ENCODE peak calls at places on chromosomes 2 and 18, in five cellular contexts. One of them, this sample, is unnamed.

GRCh38 chr2:55901322-55901721 is 22.3 kb downstream of the EFEMP1 start:
- DNase-seq in uterus: no peak
- DNase-seq in GM13976: no peak
- DNase-seq in Peyer's patch: no peak
- DNase-seq in left lung: no peak
- DNase-seq in this sample: peak

GRCh38 chr2:134897932-134898331 is 20.7 kb upstream of the CCNT2 start:
- DNase-seq in uterus: no peak
- DNase-seq in GM13976: peak
- DNase-seq in Peyer's patch: no peak
- DNase-seq in left lung: no peak
- DNase-seq in this sample: no peak

GRCh38 chr2:5686068-5686467 is 6.1 kb upstream of the SOX11 start:
- DNase-seq in uterus: no peak
- DNase-seq in GM13976: no peak
- DNase-seq in Peyer's patch: no peak
- DNase-seq in left lung: no peak
- DNase-seq in this sample: no peak

GRCh38 chr2:182649316-182649715 is 66.7 kb upstream of the DNAJC10 start:
- DNase-seq in uterus: no peak
- DNase-seq in GM13976: peak
- DNase-seq in Peyer's patch: no peak
- DNase-seq in left lung: no peak
- DNase-seq in this sample: no peak

GRCh38 chr18:44592639-44593038 is 88.0 kb upstream of the SETBP1 start:
- DNase-seq in uterus: no peak
- DNase-seq in GM13976: no peak
- DNase-seq in Peyer's patch: no peak
- DNase-seq in left lung: no peak
- DNase-seq in this sample: no peak

GRCh38 chr2:74489906-74490305 is 7.0 kb downstream of the TTC31 start:
- DNase-seq in uterus: no peak
- DNase-seq in GM13976: no peak
- DNase-seq in Peyer's patch: no peak
- DNase-seq in left lung: peak
- DNase-seq in this sample: no peak

GRCh38 chr2:17317439-17317976 is 200.7 kb downstream of the RAD51AP2 start:
- DNase-seq in uterus: no peak
- DNase-seq in GM13976: no peak
- DNase-seq in Peyer's patch: no peak
- DNase-seq in left lung: no peak
- DNase-seq in this sample: no peak

GRCh38 chr2:189559579-189560272 is 20.9 kb downstream of the SLC40A1 start:
- DNase-seq in uterus: no peak
- DNase-seq in GM13976: no peak
- DNase-seq in Peyer's patch: no peak
- DNase-seq in left lung: no peak
- DNase-seq in this sample: no peak

GRCh38 chr18:13474907-13475306 is 251.5 kb downstream of the FAM210A start:
- DNase-seq in uterus: no peak
- DNase-seq in GM13976: no peak
- DNase-seq in Peyer's patch: no peak
- DNase-seq in left lung: no peak
- DNase-seq in this sample: no peak

GRCh38 chr2:203891474-203891873 is 23.9 kb downstream of the CTLA4 start:
- DNase-seq in uterus: no peak
- DNase-seq in GM13976: no peak
- DNase-seq in Peyer's patch: no peak
- DNase-seq in left lung: no peak
- DNase-seq in this sample: no peak

GRCh38 chr2:86367501-86367778 is 30.0 kb upstream of the REEP1 start:
- DNase-seq in uterus: no peak
- DNase-seq in GM13976: no peak
- DNase-seq in Peyer's patch: peak
- DNase-seq in left lung: no peak
- DNase-seq in this sample: no peak

GRCh38 chr2:160792837-160793236 is 299.2 kb upstream of the RBMS1 start:
- DNase-seq in uterus: no peak
- DNase-seq in GM13976: no peak
- DNase-seq in Peyer's patch: no peak
- DNase-seq in left lung: no peak
- DNase-seq in this sample: no peak

GRCh38 chr2:205188516-205189138 is 493.7 kb upstream of the NRP2 start:
- DNase-seq in uterus: peak
- DNase-seq in GM13976: no peak
- DNase-seq in Peyer's patch: no peak
- DNase-seq in left lung: no peak
- DNase-seq in this sample: no peak

DNA sequence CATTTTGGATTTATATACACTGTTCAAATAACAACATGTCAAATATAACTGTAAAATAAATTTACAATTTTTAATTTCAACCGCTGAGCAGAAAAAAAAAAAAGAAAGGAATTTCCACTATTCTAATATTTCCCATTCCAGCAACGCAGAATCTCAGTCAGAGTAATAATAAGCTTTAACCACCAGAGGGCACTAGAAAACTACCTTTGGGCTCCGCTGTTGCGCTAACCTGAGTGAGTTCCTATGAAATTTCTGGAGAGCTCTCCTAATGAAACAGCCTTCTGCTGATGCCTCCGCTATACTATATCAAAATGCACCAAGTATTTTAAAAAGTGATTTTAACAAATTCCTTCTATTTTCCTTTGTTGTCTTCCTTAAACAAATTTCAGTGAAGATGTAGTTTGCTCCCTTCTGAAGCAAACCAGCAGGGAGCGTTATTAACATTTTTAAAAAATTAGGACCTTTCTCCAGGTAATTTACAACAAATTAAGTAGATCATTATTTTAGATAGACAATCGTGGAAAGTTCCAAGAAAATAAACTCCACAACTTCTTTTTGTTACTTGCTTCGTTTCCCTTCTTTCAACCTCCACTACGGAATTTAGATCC is 23.0 kb downstream of the ERMN start:
- DNase-seq in uterus: no peak
- DNase-seq in GM13976: peak
- DNase-seq in Peyer's patch: no peak
- DNase-seq in left lung: no peak
- DNase-seq in this sample: peak
- TF ChIP-seq CTCF in uterus: peak
- TF ChIP-seq CTCF in GM13976: peak
- TF ChIP-seq CTCF in Peyer's patch: peak
- TF ChIP-seq CTCF in left lung: peak
- TF ChIP-seq CTCF in this sample: peak

DNA sequence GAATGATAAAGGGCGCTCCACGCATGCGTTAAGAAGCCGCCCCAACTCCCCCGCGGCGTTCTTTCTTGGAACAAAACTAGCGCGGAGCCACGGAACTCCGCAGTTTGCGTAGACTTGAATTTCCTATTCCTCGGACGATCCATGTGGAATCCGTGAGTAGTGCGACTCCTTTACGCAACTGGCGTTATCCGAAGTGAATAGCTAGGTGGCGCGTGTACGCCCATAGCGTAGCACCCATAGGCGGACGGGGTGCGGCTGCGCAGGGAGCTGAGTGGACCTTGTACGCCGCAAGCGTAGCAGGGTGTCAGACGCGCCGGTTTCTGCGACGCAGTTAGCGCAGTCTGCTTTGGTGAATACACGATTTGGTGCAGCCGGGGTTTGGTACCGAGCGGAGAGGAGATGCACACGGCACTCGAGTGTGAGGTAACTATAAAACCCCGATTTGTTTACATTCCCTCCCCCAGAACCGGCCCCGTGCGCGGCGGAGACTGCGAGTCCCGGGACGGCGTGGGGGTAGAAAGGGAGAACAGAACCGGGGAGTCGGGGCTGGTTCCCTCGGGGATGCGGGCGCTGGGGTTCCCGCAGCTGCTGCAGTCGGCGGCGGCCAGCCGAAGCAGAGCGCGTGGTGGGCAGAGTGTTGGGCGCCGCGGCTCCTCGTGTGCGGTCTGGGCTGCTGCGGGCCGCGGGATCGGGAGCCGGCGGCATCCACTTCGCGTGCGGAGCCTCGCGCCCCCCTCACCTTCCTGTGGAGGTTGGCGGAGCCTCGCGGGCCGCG is at the start of gene SLC39A10:
- DNase-seq in uterus: peak
- DNase-seq in GM13976: peak
- DNase-seq in Peyer's patch: peak
- DNase-seq in left lung: peak
- DNase-seq in this sample: peak
- TF ChIP-seq CTCF in uterus: peak
- TF ChIP-seq CTCF in GM13976: no peak
- TF ChIP-seq CTCF in Peyer's patch: peak
- TF ChIP-seq CTCF in left lung: peak
- TF ChIP-seq CTCF in this sample: peak

GRCh38 chr2:120291464-120292311 is 39.0 kb downstream of the RALB start:
- DNase-seq in uterus: no peak
- DNase-seq in GM13976: no peak
- DNase-seq in Peyer's patch: no peak
- DNase-seq in left lung: no peak
- DNase-seq in this sample: peak

GRCh38 chr2:120287183-120288015 is 34.7 kb downstream of the RALB start:
- DNase-seq in uterus: no peak
- DNase-seq in GM13976: peak
- DNase-seq in Peyer's patch: no peak
- DNase-seq in left lung: no peak
- DNase-seq in this sample: peak

GRCh38 chr2:120290737-120291136 is 38.1 kb downstream of the RALB start:
- DNase-seq in uterus: no peak
- DNase-seq in GM13976: no peak
- DNase-seq in Peyer's patch: no peak
- DNase-seq in left lung: no peak
- DNase-seq in this sample: no peak

GRCh38 chr2:120288016-120288373 is 35.3 kb downstream of the RALB start:
- DNase-seq in uterus: no peak
- DNase-seq in GM13976: no peak
- DNase-seq in Peyer's patch: no peak
- DNase-seq in left lung: no peak
- DNase-seq in this sample: no peak

DNA sequence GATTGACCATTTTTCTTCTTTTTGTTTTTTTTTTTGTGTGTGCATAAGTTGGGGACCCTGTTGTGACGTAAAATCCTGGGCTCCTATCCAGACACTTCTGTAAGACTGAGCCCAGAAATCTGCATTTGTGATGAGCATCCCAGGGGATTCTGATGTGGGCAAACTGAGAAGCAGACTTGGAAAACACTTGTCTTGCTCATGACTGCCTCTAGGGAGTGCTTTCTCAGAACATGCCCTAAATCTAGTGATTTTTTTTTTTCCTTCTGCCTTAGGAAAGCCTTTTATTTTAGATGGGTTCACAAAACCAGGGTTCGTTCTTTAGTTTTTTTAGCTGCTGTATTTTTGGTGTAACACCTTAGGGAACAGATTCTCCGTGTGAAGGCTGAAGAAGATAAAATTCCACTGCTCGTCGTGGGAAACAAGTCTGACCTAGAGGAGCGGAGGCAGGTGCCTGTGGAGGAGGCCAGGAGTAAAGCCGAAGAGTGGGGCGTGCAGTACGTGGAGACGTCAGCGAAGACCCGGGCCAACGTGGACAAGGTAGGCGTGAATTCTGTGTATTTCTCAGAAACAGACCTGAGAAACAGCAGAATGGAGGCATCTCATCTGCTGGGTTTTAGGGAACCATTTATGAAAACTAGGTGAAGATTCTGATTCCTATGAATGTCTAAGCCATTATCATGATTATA is 36.7 kb downstream of the RALB start:
- DNase-seq in uterus: no peak
- DNase-seq in GM13976: no peak
- DNase-seq in Peyer's patch: no peak
- DNase-seq in left lung: no peak
- DNase-seq in this sample: no peak
- TF ChIP-seq CTCF in uterus: no peak
- TF ChIP-seq CTCF in GM13976: no peak
- TF ChIP-seq CTCF in Peyer's patch: no peak
- TF ChIP-seq CTCF in left lung: no peak
- TF ChIP-seq CTCF in this sample: peak

DNA sequence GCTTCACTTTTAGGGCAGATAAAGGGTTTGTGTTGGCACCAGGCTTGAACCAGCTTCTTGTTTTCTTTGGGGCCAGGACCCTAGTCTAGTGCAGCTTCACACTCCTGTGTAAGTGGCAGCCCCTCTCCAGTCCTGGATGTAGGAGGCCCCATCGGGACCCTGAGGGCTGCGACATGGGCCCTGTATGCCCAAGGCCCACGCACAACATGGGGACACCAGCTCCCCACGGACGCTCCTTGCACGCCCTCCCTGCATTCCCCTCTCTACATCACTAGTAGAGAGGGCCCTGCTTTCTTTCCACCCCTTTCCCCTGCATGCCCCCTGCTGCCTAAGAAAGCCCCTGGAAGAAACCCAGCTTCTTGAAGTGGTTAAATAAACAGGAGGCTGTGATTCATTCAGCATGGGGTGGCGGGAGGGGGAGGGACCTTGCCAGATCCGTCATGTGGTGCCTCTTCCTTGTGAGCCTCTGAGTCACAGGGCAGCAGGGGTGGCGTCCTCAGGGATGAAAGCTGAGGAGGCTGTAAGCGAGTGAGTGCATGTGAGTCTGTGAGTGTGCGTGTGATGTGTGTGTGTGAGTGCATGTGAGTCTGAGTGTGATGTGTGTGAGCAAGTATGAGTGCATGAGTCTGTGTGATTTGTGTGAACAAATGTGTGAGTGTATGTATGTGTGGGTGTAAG is 42.5 kb downstream of the COPS8 start:
- DNase-seq in uterus: peak
- DNase-seq in GM13976: no peak
- DNase-seq in Peyer's patch: peak
- DNase-seq in left lung: peak
- DNase-seq in this sample: peak
- TF ChIP-seq CTCF in uterus: no peak
- TF ChIP-seq CTCF in GM13976: no peak
- TF ChIP-seq CTCF in Peyer's patch: no peak
- TF ChIP-seq CTCF in left lung: no peak
- TF ChIP-seq CTCF in this sample: peak

GRCh38 chr18:42425025-42425424 is 470.0 kb downstream of the PIK3C3 start:
- DNase-seq in uterus: no peak
- DNase-seq in GM13976: no peak
- DNase-seq in Peyer's patch: no peak
- DNase-seq in left lung: no peak
- DNase-seq in this sample: no peak
- TF ChIP-seq CTCF in uterus: no peak
- TF ChIP-seq CTCF in GM13976: no peak
- TF ChIP-seq CTCF in Peyer's patch: no peak
- TF ChIP-seq CTCF in left lung: no peak
- TF ChIP-seq CTCF in this sample: no peak

GRCh38 chr18:63523660-63524059 is 18.5 kb upstream of the SERPINB12 start:
- DNase-seq in uterus: no peak
- DNase-seq in GM13976: no peak
- DNase-seq in Peyer's patch: no peak
- DNase-seq in left lung: no peak
- DNase-seq in this sample: no peak
- TF ChIP-seq CTCF in uterus: no peak
- TF ChIP-seq CTCF in GM13976: no peak
- TF ChIP-seq CTCF in Peyer's patch: no peak
- TF ChIP-seq CTCF in left lung: no peak
- TF ChIP-seq CTCF in this sample: peak

DNA sequence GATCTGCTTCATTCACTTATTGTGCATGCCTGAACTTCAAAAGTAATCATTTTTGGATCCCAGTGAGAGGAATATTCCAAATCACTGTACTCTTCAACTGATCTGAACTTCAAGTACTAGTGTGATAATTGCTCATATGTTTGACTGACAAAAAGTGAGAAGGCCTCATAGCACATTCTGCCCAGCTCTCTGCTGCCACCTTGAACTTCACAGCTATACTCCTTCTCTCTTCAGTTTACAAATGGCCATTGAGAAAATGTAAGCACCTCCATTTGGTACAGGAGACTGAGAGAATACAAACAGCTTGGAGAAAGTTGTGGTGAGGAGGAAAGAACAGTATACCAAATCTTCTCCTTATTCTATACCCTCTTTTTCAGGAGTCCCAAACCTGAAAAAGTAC is 946.0 kb upstream of the CHAC2 start:
- DNase-seq in uterus: no peak
- DNase-seq in GM13976: no peak
- DNase-seq in Peyer's patch: no peak
- DNase-seq in left lung: no peak
- DNase-seq in this sample: no peak
- TF ChIP-seq CTCF in uterus: no peak
- TF ChIP-seq CTCF in GM13976: no peak
- TF ChIP-seq CTCF in Peyer's patch: no peak
- TF ChIP-seq CTCF in left lung: no peak
- TF ChIP-seq CTCF in this sample: peak